ENCODE peak calls at places on chromosomes 7 and 10, in eight cellular contexts. One of them, this sample, is unnamed.

GRCh38 chr10:88754272-88754671 is 5.5 kb upstream of the LIPN start:
- DNase-seq in MG63: peak
- DNase-seq in T-helper 1 cell: no peak
- DNase-seq in GM10248: no peak
- DNase-seq in adrenal gland: no peak
- DNase-seq in amygdala: no peak
- DNase-seq in amniotic stem cell: peak
- DNase-seq in coronary artery: no peak
- DNase-seq in this sample: no peak

GRCh38 chr7:93414574-93414973 is 159.9 kb downstream of the CALCR start:
- DNase-seq in amygdala: no peak
- DNase-seq in amniotic stem cell: no peak
- DNase-seq in adrenal gland: no peak
- DNase-seq in coronary artery: no peak
- DNase-seq in MG63: no peak
- DNase-seq in T-helper 1 cell: no peak
- DNase-seq in GM10248: no peak
- DNase-seq in this sample: no peak

GRCh38 chr10:18254086-18254485 is 113.9 kb downstream of the CACNB2 start:
- DNase-seq in T-helper 1 cell: no peak
- DNase-seq in amygdala: no peak
- DNase-seq in adrenal gland: no peak
- DNase-seq in MG63: no peak
- DNase-seq in coronary artery: no peak
- DNase-seq in GM10248: no peak
- DNase-seq in amniotic stem cell: no peak
- DNase-seq in this sample: no peak

GRCh38 chr10:6543431-6544005 is 36.6 kb downstream of the PRKCQ start:
- DNase-seq in amygdala: no peak
- DNase-seq in MG63: no peak
- DNase-seq in coronary artery: no peak
- DNase-seq in adrenal gland: no peak
- DNase-seq in GM10248: no peak
- DNase-seq in amniotic stem cell: no peak
- DNase-seq in T-helper 1 cell: peak
- DNase-seq in this sample: peak

GRCh38 chr10:13994932-13995331 is 335.8 kb downstream of the FRMD4A start:
- DNase-seq in amniotic stem cell: no peak
- DNase-seq in GM10248: no peak
- DNase-seq in amygdala: no peak
- DNase-seq in MG63: no peak
- DNase-seq in adrenal gland: no peak
- DNase-seq in coronary artery: no peak
- DNase-seq in T-helper 1 cell: no peak
- DNase-seq in this sample: no peak

GRCh38 chr7:93923291-93923690 is 1.8 kb downstream of the GNG11 start:
- DNase-seq in coronary artery: no peak
- DNase-seq in adrenal gland: no peak
- DNase-seq in amygdala: no peak
- DNase-seq in GM10248: no peak
- DNase-seq in MG63: no peak
- DNase-seq in T-helper 1 cell: no peak
- DNase-seq in amniotic stem cell: no peak
- DNase-seq in this sample: no peak

GRCh38 chr7:93972029-93972725 is 32.0 kb downstream of the BET1 start:
- DNase-seq in GM10248: no peak
- DNase-seq in amygdala: no peak
- DNase-seq in amniotic stem cell: no peak
- DNase-seq in MG63: no peak
- DNase-seq in T-helper 1 cell: no peak
- DNase-seq in coronary artery: no peak
- DNase-seq in adrenal gland: no peak
- DNase-seq in this sample: no peak

GRCh38 chr7:27697861-27698430 is 35.3 kb upstream of the HIBADH start:
- DNase-seq in adrenal gland: peak
- DNase-seq in T-helper 1 cell: no peak
- DNase-seq in coronary artery: no peak
- DNase-seq in GM10248: peak
- DNase-seq in MG63: no peak
- DNase-seq in amniotic stem cell: no peak
- DNase-seq in amygdala: no peak
- DNase-seq in this sample: no peak

GRCh38 chr10:22463255-22463654 is 118.0 kb downstream of the SPAG6 start:
- DNase-seq in coronary artery: no peak
- DNase-seq in amniotic stem cell: no peak
- DNase-seq in T-helper 1 cell: no peak
- DNase-seq in MG63: no peak
- DNase-seq in GM10248: no peak
- DNase-seq in adrenal gland: no peak
- DNase-seq in amygdala: no peak
- DNase-seq in this sample: no peak

GRCh38 chr10:565676-566075 is 123.8 kb downstream of the DIP2C start:
- DNase-seq in T-helper 1 cell: no peak
- DNase-seq in GM10248: no peak
- DNase-seq in amniotic stem cell: no peak
- DNase-seq in amygdala: no peak
- DNase-seq in coronary artery: peak
- DNase-seq in adrenal gland: no peak
- DNase-seq in MG63: no peak
- DNase-seq in this sample: no peak

GRCh38 chr7:128841961-128842673 is 11.9 kb downstream of the FLNC start:
- DNase-seq in amygdala: no peak
- DNase-seq in GM10248: peak
- DNase-seq in T-helper 1 cell: peak
- DNase-seq in adrenal gland: no peak
- DNase-seq in MG63: no peak
- DNase-seq in coronary artery: no peak
- DNase-seq in amniotic stem cell: no peak
- DNase-seq in this sample: peak

GRCh38 chr7:108138911-108139310 is 8.8 kb upstream of the LAMB4 start:
- DNase-seq in GM10248: no peak
- DNase-seq in amniotic stem cell: no peak
- DNase-seq in amygdala: no peak
- DNase-seq in adrenal gland: no peak
- DNase-seq in MG63: no peak
- DNase-seq in T-helper 1 cell: no peak
- DNase-seq in coronary artery: no peak
- DNase-seq in this sample: no peak

GRCh38 chr10:101031796-101032636 is 982 bp downstream of the SFXN3 start:
- DNase-seq in adrenal gland: peak
- DNase-seq in amniotic stem cell: peak
- DNase-seq in amygdala: peak
- DNase-seq in T-helper 1 cell: peak
- DNase-seq in coronary artery: peak
- DNase-seq in GM10248: peak
- DNase-seq in MG63: peak
- DNase-seq in this sample: peak

GRCh38 chr7:99365318-99366141 is 9.0 kb upstream of the ARPC1B start:
- DNase-seq in MG63: no peak
- DNase-seq in coronary artery: no peak
- DNase-seq in adrenal gland: no peak
- DNase-seq in amniotic stem cell: no peak
- DNase-seq in amygdala: no peak
- DNase-seq in T-helper 1 cell: peak
- DNase-seq in GM10248: peak
- DNase-seq in this sample: peak

GRCh38 chr10:113411456-113411855 is 141.4 kb upstream of the HABP2 start:
- DNase-seq in amniotic stem cell: no peak
- DNase-seq in MG63: no peak
- DNase-seq in coronary artery: no peak
- DNase-seq in T-helper 1 cell: no peak
- DNase-seq in GM10248: no peak
- DNase-seq in amygdala: no peak
- DNase-seq in adrenal gland: no peak
- DNase-seq in this sample: no peak

This sample was measured in effector memory CD4-positive, alpha-beta T cell.